ENCODE peak calls at places on chromosomes 3 and 15, in nine cellular contexts. One of them, this sample, is unnamed.

GRCh38 chr3:179769411-179770247 is 116.8 kb downstream of the USP13 start:
- DNase-seq in dorsolateral prefrontal cortex: no peak
- DNase-seq in cardiac muscle cell: no peak
- DNase-seq in RWPE1: no peak
- DNase-seq in CD8-positive, alpha-beta T cell: no peak
- DNase-seq in astrocyte of the spinal cord: no peak
- DNase-seq in endothelial cell: no peak
- DNase-seq in sigmoid colon: no peak
- DNase-seq in mesothelial cell of epicardium: no peak
- DNase-seq in this sample: no peak

GRCh38 chr3:124266517-124266916 is 274.6 kb upstream of the ROPN1 start:
- DNase-seq in dorsolateral prefrontal cortex: no peak
- DNase-seq in cardiac muscle cell: peak; percentile 48
- DNase-seq in RWPE1: no peak
- DNase-seq in CD8-positive, alpha-beta T cell: no peak
- DNase-seq in astrocyte of the spinal cord: no peak
- DNase-seq in endothelial cell: no peak
- DNase-seq in sigmoid colon: no peak
- DNase-seq in mesothelial cell of epicardium: no peak
- DNase-seq in this sample: no peak

GRCh38 chr3:165920984-165921383 is 83.8 kb upstream of the BCHE start:
- DNase-seq in dorsolateral prefrontal cortex: no peak
- DNase-seq in cardiac muscle cell: no peak
- DNase-seq in RWPE1: no peak
- DNase-seq in CD8-positive, alpha-beta T cell: no peak
- DNase-seq in astrocyte of the spinal cord: no peak
- DNase-seq in endothelial cell: no peak
- DNase-seq in sigmoid colon: no peak
- DNase-seq in mesothelial cell of epicardium: no peak
- DNase-seq in this sample: no peak

GRCh38 chr3:43649365-43649968 is 27.7 kb upstream of the ANO10 start:
- DNase-seq in dorsolateral prefrontal cortex: no peak
- DNase-seq in cardiac muscle cell: no peak
- DNase-seq in RWPE1: no peak
- DNase-seq in CD8-positive, alpha-beta T cell: no peak
- DNase-seq in astrocyte of the spinal cord: no peak
- DNase-seq in endothelial cell: no peak
- DNase-seq in sigmoid colon: no peak
- DNase-seq in mesothelial cell of epicardium: no peak
- DNase-seq in this sample: peak; percentile 12

GRCh38 chr15:92821491-92822116 is 78.5 kb upstream of the CHD2 start:
- DNase-seq in dorsolateral prefrontal cortex: no peak
- DNase-seq in cardiac muscle cell: no peak
- DNase-seq in RWPE1: no peak
- DNase-seq in CD8-positive, alpha-beta T cell: no peak
- DNase-seq in astrocyte of the spinal cord: peak; percentile 52
- DNase-seq in endothelial cell: no peak
- DNase-seq in sigmoid colon: no peak
- DNase-seq in mesothelial cell of epicardium: no peak
- DNase-seq in this sample: no peak

GRCh38 chr15:37079726-37080125 is 20.6 kb downstream of the MEIS2 start:
- DNase-seq in dorsolateral prefrontal cortex: no peak
- DNase-seq in cardiac muscle cell: no peak
- DNase-seq in RWPE1: no peak
- DNase-seq in CD8-positive, alpha-beta T cell: no peak
- DNase-seq in astrocyte of the spinal cord: peak; percentile 70
- DNase-seq in endothelial cell: no peak
- DNase-seq in sigmoid colon: no peak
- DNase-seq in mesothelial cell of epicardium: no peak
- DNase-seq in this sample: no peak

GRCh38 chr15:75731248-75732100 is 18.8 kb upstream of the CSPG4 start:
- DNase-seq in dorsolateral prefrontal cortex: no peak
- DNase-seq in cardiac muscle cell: no peak
- DNase-seq in RWPE1: no peak
- DNase-seq in CD8-positive, alpha-beta T cell: no peak
- DNase-seq in astrocyte of the spinal cord: no peak
- DNase-seq in endothelial cell: no peak
- DNase-seq in sigmoid colon: peak; percentile 91
- DNase-seq in mesothelial cell of epicardium: no peak
- DNase-seq in this sample: no peak

GRCh38 chr15:88894819-88895767 is at the start of gene HAPLN3:
- DNase-seq in dorsolateral prefrontal cortex: no peak
- DNase-seq in cardiac muscle cell: peak; percentile 37
- DNase-seq in RWPE1: peak; percentile 64
- DNase-seq in CD8-positive, alpha-beta T cell: peak; percentile 27
- DNase-seq in astrocyte of the spinal cord: no peak
- DNase-seq in endothelial cell: peak; percentile 54
- DNase-seq in sigmoid colon: no peak
- DNase-seq in mesothelial cell of epicardium: no peak
- DNase-seq in this sample: peak; percentile 49

DNA sequence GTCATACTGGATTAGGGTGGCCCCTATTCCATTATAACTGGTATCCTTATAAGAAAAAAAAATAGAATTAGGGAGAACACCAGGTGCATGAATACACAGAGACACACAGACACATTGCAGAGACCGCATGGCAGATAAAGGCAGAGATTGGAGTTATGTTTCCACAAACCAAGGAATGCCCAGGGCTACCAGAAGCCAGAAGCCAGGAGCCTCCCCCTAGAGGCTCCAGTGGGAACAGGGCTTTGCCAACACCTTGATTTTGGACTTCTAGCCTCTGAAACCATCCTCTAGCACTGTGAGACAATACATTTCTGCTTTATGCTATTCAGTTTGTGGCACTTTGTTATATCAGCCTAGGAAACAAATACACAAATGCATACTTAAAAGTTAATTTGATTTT is 10.4 kb downstream of the GOLM2 start:
- DNase-seq in dorsolateral prefrontal cortex: no peak
- DNase-seq in cardiac muscle cell: no peak
- DNase-seq in RWPE1: peak; percentile 17
- DNase-seq in CD8-positive, alpha-beta T cell: no peak
- DNase-seq in astrocyte of the spinal cord: no peak
- DNase-seq in endothelial cell: no peak
- DNase-seq in sigmoid colon: no peak
- DNase-seq in mesothelial cell of epicardium: no peak
- DNase-seq in this sample: no peak
- TF ChIP-seq CTCF in dorsolateral prefrontal cortex: no peak
- TF ChIP-seq CTCF in cardiac muscle cell: peak; percentile 32
- TF ChIP-seq CTCF in RWPE1: no peak
- TF ChIP-seq CTCF in CD8-positive, alpha-beta T cell: no peak
- TF ChIP-seq CTCF in astrocyte of the spinal cord: peak; percentile 50
- TF ChIP-seq CTCF in endothelial cell: no peak
- TF ChIP-seq CTCF in sigmoid colon: no peak
- TF ChIP-seq CTCF in mesothelial cell of epicardium: no peak
- TF ChIP-seq CTCF in this sample: peak; percentile 30

GRCh38 chr3:9828801-9829755 is 14.7 kb downstream of the RPUSD3 start:
- DNase-seq in dorsolateral prefrontal cortex: no peak
- DNase-seq in cardiac muscle cell: no peak
- DNase-seq in RWPE1: no peak
- DNase-seq in CD8-positive, alpha-beta T cell: no peak
- DNase-seq in astrocyte of the spinal cord: no peak
- DNase-seq in endothelial cell: no peak
- DNase-seq in sigmoid colon: peak; percentile 49
- DNase-seq in mesothelial cell of epicardium: no peak
- DNase-seq in this sample: no peak

GRCh38 chr3:9825461-9826040 is 15.5 kb downstream of the TTLL3 start:
- DNase-seq in dorsolateral prefrontal cortex: no peak
- DNase-seq in cardiac muscle cell: no peak
- DNase-seq in RWPE1: no peak
- DNase-seq in CD8-positive, alpha-beta T cell: no peak
- DNase-seq in astrocyte of the spinal cord: no peak
- DNase-seq in endothelial cell: no peak
- DNase-seq in sigmoid colon: no peak
- DNase-seq in mesothelial cell of epicardium: no peak
- DNase-seq in this sample: no peak

GRCh38 chr3:9831253-9831652 is 12.6 kb downstream of the RPUSD3 start:
- DNase-seq in dorsolateral prefrontal cortex: no peak
- DNase-seq in cardiac muscle cell: no peak
- DNase-seq in RWPE1: no peak
- DNase-seq in CD8-positive, alpha-beta T cell: no peak
- DNase-seq in astrocyte of the spinal cord: no peak
- DNase-seq in endothelial cell: no peak
- DNase-seq in sigmoid colon: no peak
- DNase-seq in mesothelial cell of epicardium: no peak
- DNase-seq in this sample: no peak

DNA sequence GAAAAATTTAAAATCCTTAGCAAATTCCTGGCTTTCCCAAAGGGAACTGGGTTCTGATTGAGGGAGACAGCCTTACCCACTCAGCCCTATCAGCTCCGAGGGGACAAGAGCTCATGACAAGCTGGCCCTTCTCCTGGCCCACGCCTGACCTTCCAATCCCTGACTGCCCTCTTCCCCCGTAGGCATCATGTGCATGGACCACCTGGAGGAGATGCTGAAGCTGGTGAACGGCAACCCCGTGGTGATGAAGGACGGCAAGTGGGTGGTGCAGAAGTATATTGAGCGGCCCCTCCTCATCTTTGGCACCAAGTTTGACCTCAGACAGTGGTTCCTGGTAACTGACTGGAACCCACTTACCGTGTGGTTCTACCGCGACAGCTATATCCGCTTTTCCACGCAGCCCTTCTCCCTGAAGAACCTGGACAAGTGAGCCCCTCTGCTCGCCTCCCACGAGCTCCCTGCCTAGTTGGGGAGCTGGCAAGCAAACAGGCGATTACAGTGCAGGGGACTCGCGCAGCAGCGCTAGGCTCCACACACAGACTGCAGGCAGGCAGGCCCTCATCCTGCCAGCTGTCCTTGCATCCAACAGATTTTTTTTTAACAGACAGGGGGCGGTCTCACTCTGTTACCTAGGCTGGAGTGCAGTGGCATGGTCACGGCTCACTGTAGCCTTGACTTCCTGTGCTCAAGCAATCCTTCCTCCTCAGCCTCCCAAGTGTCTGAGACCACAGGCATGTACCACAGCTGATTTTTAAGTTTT is 16.8 kb downstream of the RPUSD3 start:
- DNase-seq in dorsolateral prefrontal cortex: no peak
- DNase-seq in cardiac muscle cell: no peak
- DNase-seq in RWPE1: no peak
- DNase-seq in CD8-positive, alpha-beta T cell: no peak
- DNase-seq in astrocyte of the spinal cord: no peak
- DNase-seq in endothelial cell: peak; percentile 38
- DNase-seq in sigmoid colon: peak; percentile 48
- DNase-seq in mesothelial cell of epicardium: no peak
- DNase-seq in this sample: no peak
- TF ChIP-seq CTCF in dorsolateral prefrontal cortex: no peak
- TF ChIP-seq CTCF in cardiac muscle cell: no peak
- TF ChIP-seq CTCF in RWPE1: no peak
- TF ChIP-seq CTCF in CD8-positive, alpha-beta T cell: no peak
- TF ChIP-seq CTCF in astrocyte of the spinal cord: peak; percentile 8
- TF ChIP-seq CTCF in endothelial cell: peak; percentile 46
- TF ChIP-seq CTCF in sigmoid colon: no peak
- TF ChIP-seq CTCF in mesothelial cell of epicardium: no peak
- TF ChIP-seq CTCF in this sample: no peak

GRCh38 chr3:149486726-149487125 is 12.2 kb downstream of the TM4SF4 start:
- DNase-seq in dorsolateral prefrontal cortex: no peak
- DNase-seq in cardiac muscle cell: no peak
- DNase-seq in RWPE1: no peak
- DNase-seq in CD8-positive, alpha-beta T cell: no peak
- DNase-seq in astrocyte of the spinal cord: no peak
- DNase-seq in endothelial cell: no peak
- DNase-seq in sigmoid colon: no peak
- DNase-seq in mesothelial cell of epicardium: no peak
- DNase-seq in this sample: no peak

GRCh38 chr3:149490260-149490971 is 15.9 kb downstream of the TM4SF4 start:
- DNase-seq in dorsolateral prefrontal cortex: no peak
- DNase-seq in cardiac muscle cell: no peak
- DNase-seq in RWPE1: no peak
- DNase-seq in CD8-positive, alpha-beta T cell: no peak
- DNase-seq in astrocyte of the spinal cord: no peak
- DNase-seq in endothelial cell: no peak
- DNase-seq in sigmoid colon: no peak
- DNase-seq in mesothelial cell of epicardium: no peak
- DNase-seq in this sample: no peak

GRCh38 chr3:149489060-149489690 is 14.7 kb downstream of the TM4SF4 start:
- DNase-seq in dorsolateral prefrontal cortex: no peak
- DNase-seq in cardiac muscle cell: peak; percentile 20
- DNase-seq in RWPE1: no peak
- DNase-seq in CD8-positive, alpha-beta T cell: no peak
- DNase-seq in astrocyte of the spinal cord: no peak
- DNase-seq in endothelial cell: peak; percentile 29
- DNase-seq in sigmoid colon: no peak
- DNase-seq in mesothelial cell of epicardium: no peak
- DNase-seq in this sample: peak; percentile 11

GRCh38 chr3:149493315-149494021 is 19.0 kb downstream of the TM4SF4 start:
- DNase-seq in dorsolateral prefrontal cortex: no peak
- DNase-seq in cardiac muscle cell: no peak
- DNase-seq in RWPE1: no peak
- DNase-seq in CD8-positive, alpha-beta T cell: no peak
- DNase-seq in astrocyte of the spinal cord: no peak
- DNase-seq in endothelial cell: no peak
- DNase-seq in sigmoid colon: no peak
- DNase-seq in mesothelial cell of epicardium: no peak
- DNase-seq in this sample: no peak

DNA sequence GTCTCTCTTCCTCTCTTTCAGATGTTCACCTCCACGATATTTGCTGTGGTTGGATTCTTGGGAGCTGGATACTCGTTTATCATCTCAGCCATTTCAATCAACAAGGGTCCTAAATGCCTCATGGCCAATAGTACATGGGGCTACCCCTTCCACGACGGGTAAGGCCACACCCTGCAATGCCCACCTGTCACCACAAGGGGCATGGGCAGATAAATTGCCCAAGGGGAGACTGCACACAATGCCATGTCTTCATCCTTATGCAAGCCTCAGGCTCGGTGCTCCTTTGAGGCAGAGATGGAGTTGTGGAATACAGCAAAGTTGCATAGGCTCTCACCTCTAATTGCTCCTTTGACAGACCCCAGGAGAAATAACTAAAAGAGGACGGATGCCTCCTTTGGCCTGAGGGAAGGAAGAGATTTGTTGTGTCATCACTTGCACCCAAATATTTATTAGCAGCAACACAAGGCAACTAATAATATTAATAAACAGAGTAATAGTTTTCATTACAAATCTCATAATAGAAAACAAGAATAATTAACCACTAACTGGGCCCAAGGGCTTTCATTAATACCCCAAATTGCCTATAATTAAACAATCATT is 13.2 kb downstream of the TM4SF4 start:
- DNase-seq in dorsolateral prefrontal cortex: no peak
- DNase-seq in cardiac muscle cell: no peak
- DNase-seq in RWPE1: no peak
- DNase-seq in CD8-positive, alpha-beta T cell: no peak
- DNase-seq in astrocyte of the spinal cord: no peak
- DNase-seq in endothelial cell: peak; percentile 43
- DNase-seq in sigmoid colon: no peak
- DNase-seq in mesothelial cell of epicardium: no peak
- DNase-seq in this sample: peak; percentile 46
- TF ChIP-seq CTCF in dorsolateral prefrontal cortex: peak; percentile 22
- TF ChIP-seq CTCF in cardiac muscle cell: peak; percentile 33
- TF ChIP-seq CTCF in RWPE1: peak; percentile 13
- TF ChIP-seq CTCF in CD8-positive, alpha-beta T cell: peak; percentile 32
- TF ChIP-seq CTCF in astrocyte of the spinal cord: peak; percentile 57
- TF ChIP-seq CTCF in endothelial cell: peak; percentile 79
- TF ChIP-seq CTCF in sigmoid colon: no peak
- TF ChIP-seq CTCF in mesothelial cell of epicardium: peak; percentile 47
- TF ChIP-seq CTCF in this sample: peak; percentile 42

DNA sequence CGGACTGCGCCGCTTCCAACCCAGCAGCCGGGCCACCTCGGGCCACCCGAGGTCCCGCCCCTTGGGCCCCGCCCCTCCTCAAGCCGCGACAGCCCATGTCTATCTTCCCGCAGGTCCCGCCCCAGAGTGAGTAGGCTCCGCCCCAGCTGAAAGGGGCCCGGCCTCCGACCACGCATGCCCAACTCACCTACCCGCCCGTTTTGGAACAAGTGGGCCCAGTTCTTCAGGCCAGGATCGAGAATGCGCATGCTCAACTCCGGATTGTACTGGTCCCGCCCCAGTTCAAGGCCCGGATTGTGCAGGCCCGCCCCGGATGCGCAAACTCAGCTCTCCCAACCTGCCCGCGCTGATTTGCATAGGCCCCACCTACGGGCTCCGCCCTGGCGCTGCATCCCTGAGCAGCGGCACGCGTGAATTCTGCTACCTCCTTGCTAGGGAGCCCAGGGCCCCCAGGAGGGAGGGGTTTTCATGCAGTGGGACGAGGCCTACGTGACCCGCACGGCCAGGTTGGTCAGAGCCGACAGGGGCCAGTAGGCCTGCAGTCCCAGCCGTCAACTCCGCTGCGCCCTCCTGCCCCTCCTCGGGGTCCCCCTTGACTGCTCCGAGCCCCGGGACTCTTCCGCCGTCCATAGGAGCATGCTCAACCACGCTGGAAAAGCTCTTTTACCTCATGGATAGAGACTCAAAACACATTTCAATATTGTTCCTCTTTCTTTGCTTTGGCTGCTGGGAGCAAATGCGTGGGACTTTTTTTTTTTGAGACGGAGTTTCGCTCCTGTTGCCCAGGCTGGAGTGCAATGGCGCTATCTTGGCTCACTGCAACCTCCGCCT is at the start of gene PFKFB4:
- DNase-seq in dorsolateral prefrontal cortex: peak; percentile 99
- DNase-seq in cardiac muscle cell: peak; percentile 99
- DNase-seq in RWPE1: peak; percentile 99
- DNase-seq in CD8-positive, alpha-beta T cell: peak; percentile 98
- DNase-seq in astrocyte of the spinal cord: peak; percentile 99
- DNase-seq in endothelial cell: peak; percentile 97
- DNase-seq in sigmoid colon: peak; percentile 100
- DNase-seq in mesothelial cell of epicardium: peak; percentile 98
- DNase-seq in this sample: peak; percentile 99
- TF ChIP-seq CTCF in dorsolateral prefrontal cortex: peak; percentile 24
- TF ChIP-seq CTCF in cardiac muscle cell: no peak
- TF ChIP-seq CTCF in RWPE1: no peak
- TF ChIP-seq CTCF in CD8-positive, alpha-beta T cell: no peak
- TF ChIP-seq CTCF in astrocyte of the spinal cord: no peak
- TF ChIP-seq CTCF in endothelial cell: no peak
- TF ChIP-seq CTCF in sigmoid colon: no peak
- TF ChIP-seq CTCF in mesothelial cell of epicardium: peak; percentile 2
- TF ChIP-seq CTCF in this sample: no peak

This sample was measured in nephron progenitor cell.